ENCODE peak calls at places on chromosomes 5 and 9, in ten cellular contexts. D is effector memory CD8-positive, alpha-beta T cell; W is germinal center; K is T1000; I is ecto neural progenitor cell; P is left cardiac atrium; Y is cardiac muscle cell; E is OCI-LY7; H is CD4-positive, CD25-positive, alpha-beta regulatory T cell; Q is activated CD8-positive, alpha-beta T cell treated with anti-CD3 and anti-CD28 coated beads for 36 hours. L is an unnamed sample.

GRCh38 chr5:172939045-172939444 is 20.2 kb upstream of the RPL26L1 start:
- DNase-seq in D (no peak), W (no peak), K (no peak), I (no peak), P (peak), Y (peak), E (no peak), H (no peak), Q (peak), L (no peak)

GRCh38 chr9:110444911-110445310 is 107.2 kb upstream of the TXNDC8 start:
- DNase-seq in D (no peak), W (no peak), K (no peak), I (no peak), P (no peak), Y (no peak), E (no peak), H (no peak), Q (no peak), L (no peak)

GRCh38 chr5:10594591-10595210 is 30.8 kb downstream of the ANKRD33B start:
- DNase-seq in D (no peak), W (no peak), K (no peak), I (no peak), P (no peak), Y (no peak), E (no peak), H (no peak), Q (no peak), L (no peak)

GRCh38 chr5:59062986-59063683 is 480.3 kb downstream of the RAB3C start:
- DNase-seq in D (no peak), W (no peak), K (no peak), I (no peak), P (no peak), Y (no peak), E (no peak), H (no peak), Q (no peak), L (no peak)

GRCh38 chr5:132225165-132226032 is 2.3 kb downstream of the P4HA2 start:
- DNase-seq in D (no peak), W (no peak), K (peak), I (no peak), P (peak), Y (peak), E (no peak), H (no peak), Q (peak), L (no peak)

GRCh38 chr5:180233729-180234128 is 24.7 kb upstream of the RASGEF1C start:
- DNase-seq in D (no peak), W (no peak), K (no peak), I (no peak), P (no peak), Y (no peak), E (no peak), H (no peak), Q (no peak), L (no peak)

GRCh38 chr5:125609011-125609410 is 814.2 kb upstream of the GRAMD2B start:
- DNase-seq in D (no peak), W (no peak), K (no peak), I (no peak), P (no peak), Y (no peak), E (no peak), H (no peak), Q (no peak), L (no peak)

GRCh38 chr5:72140711-72141110 is 33.4 kb downstream of the MAP1B start:
- DNase-seq in D (no peak), W (no peak), K (no peak), I (no peak), P (no peak), Y (no peak), E (no peak), H (no peak), Q (no peak), L (no peak)

GRCh38 chr5:135323701-135324132 is 75.3 kb downstream of the MACROH2A1 start:
- DNase-seq in D (no peak), W (no peak), K (no peak), I (no peak), P (no peak), Y (no peak), E (no peak), H (no peak), Q (no peak), L (no peak)

GRCh38 chr5:124665035-124665434 is 81.4 kb downstream of the ZNF608 start:
- DNase-seq in D (no peak), W (no peak), K (no peak), I (no peak), P (no peak), Y (no peak), E (no peak), H (no peak), Q (no peak), L (no peak)

GRCh38 chr5:15522141-15522540 is 22.2 kb downstream of the FBXL7 start:
- DNase-seq in D (no peak), W (no peak), K (no peak), I (no peak), P (no peak), Y (no peak), E (no peak), H (no peak), Q (no peak), L (no peak)

GRCh38 chr5:36367524-36367923 is 65.8 kb upstream of the RANBP3L start:
- DNase-seq in D (no peak), W (no peak), K (no peak), I (no peak), P (no peak), Y (no peak), E (no peak), H (no peak), Q (no peak), L (no peak)

GRCh38 chr5:75361310-75361709 is 24.3 kb downstream of the HMGCR start:
- DNase-seq in D (no peak), W (no peak), K (no peak), I (no peak), P (no peak), Y (no peak), E (no peak), H (no peak), Q (no peak), L (no peak)

GRCh38 chr5:123659495-123659894 is 147.5 kb downstream of the CSNK1G3 start:
- DNase-seq in D (no peak), W (no peak), K (no peak), I (no peak), P (no peak), Y (no peak), E (no peak), H (no peak), Q (no peak), L (no peak)

GRCh38 chr9:34592895-34593601 is 3.5 kb upstream of the CNTFR start:
- DNase-seq in D (no peak), W (no peak), K (no peak), I (peak), P (peak), Y (no peak), E (no peak), H (no peak), Q (peak), L (peak)

GRCh38 chr5:29984153-29984534 is 1209.3 kb upstream of the CDH6 start:
- DNase-seq in D (no peak), W (no peak), K (no peak), I (no peak), P (no peak), Y (no peak), E (no peak), H (no peak), Q (no peak), L (no peak)

GRCh38 chr5:37847978-37848425 is 8.2 kb upstream of the GDNF start:
- DNase-seq in D (no peak), W (no peak), K (no peak), I (no peak), P (no peak), Y (no peak), E (no peak), H (no peak), Q (no peak), L (no peak)